ENCODE peak calls at places on chromosomes 1 and 21, in seven cellular contexts. O, B, M, Y, U, I and F are unnamed samples.

GRCh38 chr1:201096977-201097856 is 15.0 kb downstream of the CACNA1S start:
- DNase-seq in U (no peak), B (no peak), Y (no peak), O (no peak), M (no peak), I (no peak), F (no peak)

GRCh38 chr1:16204634-16205332 is 7.7 kb downstream of the ARHGEF19 start:
- DNase-seq in U (peak; percentile 62), I (no peak), O (peak; percentile 76), Y (peak; percentile 65), M (peak; percentile 60), B (peak; percentile 59), F (no peak)

GRCh38 chr1:226608699-226609505 is 60.3 kb downstream of the STUM start:
- DNase-seq in M (peak; percentile 78), Y (peak; percentile 83), I (peak; percentile 71), O (peak; percentile 81), B (peak; percentile 75), U (peak; percentile 84), F (peak; percentile 24)

GRCh38 chr1:167059045-167059728 is 31.0 kb downstream of the GPA33 start:
- DNase-seq in M (peak; percentile 78), O (peak; percentile 78), Y (peak; percentile 88), I (no peak), U (peak; percentile 69), B (peak; percentile 76), F (no peak)

GRCh38 chr21:33945652-33946270 is 30.2 kb upstream of the ATP5PO start:
- DNase-seq in U (no peak), Y (no peak), B (no peak), I (no peak), M (no peak), O (no peak), F (no peak)

GRCh38 chr1:244207935-244208244 is 156.8 kb downstream of the ZBTB18 start:
- DNase-seq in U (no peak), M (no peak), O (no peak), Y (no peak), B (no peak), I (no peak), F (peak; percentile 17)

GRCh38 chr1:218371927-218372672 is 27.0 kb downstream of the TGFB2 start:
- DNase-seq in U (no peak), I (no peak), Y (no peak), O (no peak), M (no peak), B (no peak), F (no peak)

GRCh38 chr1:241465673-241466072 is 53.9 kb downstream of the FH start:
- DNase-seq in Y (no peak), B (no peak), M (no peak), O (no peak), U (no peak), I (no peak), F (no peak)

GRCh38 chr1:60908159-60908558 is 174.2 kb upstream of the NFIA start:
- DNase-seq in O (no peak), B (no peak), M (no peak), I (no peak), U (no peak), Y (no peak), F (no peak)

GRCh38 chr1:36085126-36085525 is 1.2 kb downstream of the TEKT2 start:
- DNase-seq in Y (no peak), I (no peak), O (no peak), U (no peak), M (no peak), B (no peak), F (no peak)

GRCh38 chr1:235122348-235122747 is 6.3 kb downstream of the TOMM20 start:
- DNase-seq in Y (no peak), O (no peak), I (no peak), U (no peak), M (no peak), B (no peak), F (no peak)

GRCh38 chr1:53369761-53370160 is 41.9 kb upstream of the LRP8 start:
- DNase-seq in O (peak; percentile 15), Y (no peak), M (no peak), U (no peak), B (peak; percentile 2), I (peak; percentile 27), F (no peak)

GRCh38 chr1:118944133-118944532 is 44.0 kb downstream of the TBX15 start:
- DNase-seq in O (no peak), U (no peak), M (no peak), Y (no peak), I (no peak), B (no peak), F (no peak)

GRCh38 chr1:234597894-234598293 is 12.1 kb downstream of the IRF2BP2 start:
- DNase-seq in O (no peak), B (peak; percentile 50), M (peak; percentile 74), Y (peak; percentile 61), I (no peak), U (peak; percentile 56), F (no peak)

GRCh38 chr1:226371049-226371694 is 36.7 kb downstream of the PARP1 start:
- DNase-seq in U (no peak), I (no peak), M (no peak), B (no peak), O (no peak), Y (no peak), F (no peak)

GRCh38 chr1:21489146-21489545 is 20.1 kb upstream of the ALPL start:
- DNase-seq in O (no peak), U (no peak), M (no peak), Y (no peak), I (no peak), B (no peak), F (no peak)

GRCh38 chr1:209556159-209556690 is 27.3 kb upstream of the CAMK1G start:
- DNase-seq in M (no peak), U (no peak), O (no peak), Y (peak; percentile 67), B (no peak), I (no peak), F (no peak)

GRCh38 chr1:230572121-230573083 is 69.9 kb upstream of the COG2 start:
- DNase-seq in I (no peak), Y (peak; percentile 11), M (no peak), O (no peak), U (no peak), B (peak; percentile 21), F (no peak)

GRCh38 chr1:21200767-21201166 is 24.1 kb upstream of the EIF4G3 start:
- DNase-seq in I (no peak), U (no peak), B (no peak), Y (no peak), M (no peak), O (no peak), F (no peak)

GRCh38 chr21:45215214-45215613 is 72.5 kb downstream of the POFUT2 start:
- DNase-seq in U (no peak), O (no peak), I (no peak), M (no peak), B (no peak), Y (no peak), F (no peak)

GRCh38 chr21:45211661-45212060 is 76.0 kb downstream of the POFUT2 start:
- DNase-seq in I (no peak), U (peak; percentile 84), M (no peak), Y (no peak), B (no peak), O (no peak), F (no peak)

GRCh38 chr21:45209685-45210284 is 77.9 kb downstream of the POFUT2 start:
- DNase-seq in U (no peak), B (no peak), I (no peak), O (peak; percentile 66), Y (no peak), M (no peak), F (no peak)

GRCh38 chr21:45210461-45210983 is 77.2 kb downstream of the POFUT2 start:
- DNase-seq in I (no peak), M (no peak), Y (no peak), B (no peak), O (no peak), U (no peak), F (no peak)

DNA sequence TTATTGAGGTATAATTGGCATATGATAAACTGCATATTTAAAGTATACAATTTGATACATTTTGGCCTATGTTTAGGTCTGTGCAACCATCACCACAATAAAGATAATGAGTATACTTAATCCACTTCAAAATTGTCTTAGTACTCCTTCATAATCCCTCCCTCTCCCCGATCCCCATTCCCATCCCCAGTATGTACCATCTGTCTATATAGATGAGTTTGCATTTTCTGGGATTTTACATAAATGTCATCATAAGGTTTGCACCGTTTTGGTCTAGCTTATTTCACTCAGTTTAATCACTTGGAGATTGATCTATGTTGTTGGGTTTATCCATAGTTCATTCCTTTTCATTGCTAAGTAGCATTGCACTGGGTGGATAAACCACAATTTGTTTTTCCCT is 74.3 kb downstream of the POFUT2 start:
- DNase-seq in Y (no peak), I (no peak), O (no peak), U (no peak), B (no peak), M (no peak), F (no peak)
- H3K4me3 ChIP-seq in Y (no peak overlapping the region), I (no peak overlapping the region), O (no peak overlapping the region), U (no peak overlapping the region), B (no peak overlapping the region), M (no peak overlapping the region), F (no peak overlapping the region)

GRCh38 chr1:207286747-207287528 is 34.5 kb upstream of the CD55 start:
- DNase-seq in B (no peak), O (no peak), U (no peak), Y (no peak), M (no peak), I (no peak), F (no peak)
- H3K4me3 ChIP-seq in B (no peak overlapping the region), O (no peak overlapping the region), U (no peak overlapping the region), Y (no peak overlapping the region), M (no peak overlapping the region), I (no peak overlapping the region), F (no peak overlapping the region)

GRCh38 chr1:182385885-182386853 is 5.4 kb downstream of the GLUL start:
- DNase-seq in O (no peak), I (no peak), Y (no peak), U (no peak), B (no peak), M (no peak), F (no peak)

GRCh38 chr1:182388392-182389134 is 3.0 kb downstream of the GLUL start:
- DNase-seq in Y (no peak), M (no peak), O (no peak), I (no peak), U (no peak), B (no peak), F (no peak)

GRCh38 chr1:182386980-182387379 is 4.6 kb downstream of the GLUL start:
- DNase-seq in Y (no peak), O (no peak), M (no peak), I (no peak), B (no peak), U (no peak), F (no peak)

GRCh38 chr1:182389619-182390047 is 2.0 kb downstream of the GLUL start:
- DNase-seq in I (peak; percentile 81), Y (no peak), O (peak; percentile 64), M (no peak), U (peak; percentile 9), B (peak; percentile 83), F (no peak)

GRCh38 chr1:182387566-182387965 is 4.0 kb downstream of the GLUL start:
- DNase-seq in O (no peak), M (no peak), I (no peak), B (no peak), Y (no peak), U (no peak), F (no peak)
- H3K4me3 ChIP-seq in O (peak overlapping the region; percentile 94), M (no peak overlapping the region), I (peak overlapping the region; percentile 80), B (no peak overlapping the region), Y (no peak overlapping the region), U (no peak overlapping the region), F (peak overlapping the region; percentile 94)

DNA sequence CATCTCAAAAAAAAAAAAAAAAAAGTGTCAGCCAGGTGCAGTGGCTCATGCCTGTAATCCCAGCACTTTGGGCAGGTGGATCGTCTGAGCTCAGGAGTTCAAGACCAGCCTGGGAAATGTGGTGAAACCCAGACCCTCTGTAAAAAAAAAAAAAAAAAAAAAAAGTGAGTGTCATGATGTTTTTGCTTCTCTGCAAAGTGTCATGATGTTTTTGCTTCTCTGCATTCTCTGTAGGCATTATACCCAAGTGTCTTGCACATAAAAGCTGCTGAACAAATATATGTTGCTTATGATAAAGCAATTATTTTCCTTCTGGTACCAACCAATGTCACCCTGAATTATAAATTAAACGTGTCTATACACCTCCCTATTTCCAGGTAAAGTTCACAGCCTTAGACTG is 1.7 kb downstream of the ACBD6 start:
- DNase-seq in U (no peak), M (no peak), I (no peak), B (no peak), Y (no peak), O (no peak), F (no peak)
- H3K4me3 ChIP-seq in U (peak overlapping the region; percentile 71), M (no peak overlapping the region), I (no peak overlapping the region), B (no peak overlapping the region), Y (no peak overlapping the region), O (no peak overlapping the region), F (no peak overlapping the region)